ENCODE peak calls at places on chromosomes 1 and 21, in five cellular contexts. R is stomach, U is GM12878, C is SK-N-SH, D is tibial nerve. Y is an unnamed sample.

GRCh38 chr21:33308586-33309490 is 15.9 kb upstream of the IFNAR1 start:
- DNase-seq in U (peak; percentile 98), C (peak; percentile 47), R (no peak), D (no peak), Y (no peak)

GRCh38 chr1:204782118-204782700 is 88.5 kb upstream of the NFASC start:
- DNase-seq in R (no peak), D (no peak), U (no peak), C (no peak), Y (no peak)

GRCh38 chr1:26404641-26405040 is 6.0 kb upstream of the LIN28A start:
- DNase-seq in R (no peak), C (no peak), D (no peak), U (no peak), Y (no peak)

GRCh38 chr1:93710499-93710898 is 28.9 kb upstream of the BCAR3 start:
- DNase-seq in R (no peak), C (no peak), U (no peak), D (no peak), Y (no peak)

GRCh38 chr1:189682591-189682990 is 795.1 kb downstream of the BRINP3 start:
- DNase-seq in D (no peak), U (no peak), R (no peak), C (peak; percentile 14), Y (no peak)

GRCh38 chr1:231806623-231807470 is 180.3 kb downstream of the DISC1 start:
- DNase-seq in U (no peak), R (peak; percentile 33), D (no peak), C (peak; percentile 58), Y (peak; percentile 62)

GRCh38 chr1:87942165-87942564 is 613.5 kb downstream of the LMO4 start:
- DNase-seq in U (no peak), D (no peak), R (no peak), C (no peak), Y (no peak)

GRCh38 chr1:44296794-44297193 is 58.3 kb downstream of the ERI3 start:
- DNase-seq in C (no peak), D (no peak), U (no peak), R (no peak), Y (no peak)

GRCh38 chr1:150144606-150145005 is 5.1 kb upstream of the PLEKHO1 start:
- DNase-seq in U (no peak), R (no peak), C (no peak), D (no peak), Y (no peak)

GRCh38 chr1:15660151-15660550 is 24.0 kb upstream of the PLEKHM2 start:
- DNase-seq in C (no peak), D (no peak), R (no peak), U (no peak), Y (no peak)
- H3K36me3 ChIP-seq in C (peaks cover 60% of the 10 kb centered on the region), D (peaks cover 74% of the 10 kb centered on the region), R (peaks cover 17% of the 10 kb centered on the region), U (peaks cover 32% of the 10 kb centered on the region), Y (peaks cover 28% of the 10 kb centered on the region)

GRCh38 chr1:171739646-171740045 is 2.2 kb downstream of the VAMP4 start:
- DNase-seq in D (no peak), R (no peak), U (no peak), C (no peak), Y (no peak)
- H3K4me3 ChIP-seq in D (no peak overlapping the region), R (no peak overlapping the region), U (no peak overlapping the region), C (no peak overlapping the region), Y (no peak overlapping the region)

GRCh38 chr1:23776198-23776597 is 2.0 kb upstream of the PITHD1 start:
- DNase-seq in U (no peak), D (no peak), R (no peak), C (no peak), Y (no peak)

GRCh38 chr1:23779826-23780371 is 1.7 kb downstream of the PITHD1 start:
- DNase-seq in D (no peak), R (no peak), U (no peak), C (no peak), Y (no peak)

GRCh38 chr1:23772854-23773242 is 5.4 kb upstream of the PITHD1 start:
- DNase-seq in R (no peak), U (no peak), C (no peak), D (no peak), Y (no peak)

GRCh38 chr1:23774174-23774880 is 3.9 kb upstream of the PITHD1 start:
- DNase-seq in C (no peak), D (no peak), U (no peak), R (no peak), Y (peak; percentile 34)

DNA sequence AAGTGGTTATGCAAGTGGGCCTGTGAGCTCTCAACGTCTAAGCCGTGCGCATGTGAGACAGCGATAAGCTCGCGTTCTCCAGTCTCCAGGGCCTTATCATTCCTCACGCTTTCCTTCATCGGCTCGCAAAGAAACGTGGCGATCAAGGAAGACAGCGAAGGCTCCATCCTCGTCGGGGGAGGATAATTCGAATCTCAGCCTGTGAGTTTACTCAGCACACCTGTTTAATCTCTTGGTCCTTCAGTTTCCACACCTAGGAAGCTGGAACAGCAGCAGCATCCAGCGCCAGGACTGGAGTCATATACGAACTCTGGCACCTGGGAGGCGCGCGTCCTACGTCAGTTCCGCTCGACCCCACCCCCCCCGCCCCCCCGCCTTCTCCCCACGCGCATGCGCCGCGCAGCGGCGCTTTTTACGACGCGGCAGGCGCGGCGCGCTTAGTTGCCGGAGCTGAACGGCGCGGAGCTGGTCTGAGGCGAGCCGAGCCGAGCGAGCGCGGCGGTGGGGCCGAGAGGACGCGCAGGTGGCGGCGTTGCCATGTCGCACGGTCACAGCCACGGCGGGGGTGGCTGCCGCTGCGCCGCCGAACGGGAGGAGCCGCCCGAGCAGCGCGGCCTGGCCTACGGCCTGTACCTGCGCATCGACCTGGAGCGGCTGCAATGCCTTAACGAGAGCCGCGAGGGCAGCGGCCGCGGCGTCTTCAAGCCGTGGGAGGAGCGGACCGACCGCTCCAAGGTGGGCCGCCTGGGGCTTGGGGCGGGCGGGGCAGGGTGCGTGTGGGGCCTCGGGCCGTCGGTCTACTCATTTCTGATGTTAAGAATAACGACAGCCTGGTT is at the start of gene PITHD1:
- DNase-seq in R (peak; percentile 89), U (peak; percentile 45), D (peak; percentile 59), C (peak; percentile 97), Y (peak; percentile 82)
- TF ChIP-seq EP300 in R (peak; percentile 17), U (no peak), D (no peak), C (no peak), Y (no peak)

DNA sequence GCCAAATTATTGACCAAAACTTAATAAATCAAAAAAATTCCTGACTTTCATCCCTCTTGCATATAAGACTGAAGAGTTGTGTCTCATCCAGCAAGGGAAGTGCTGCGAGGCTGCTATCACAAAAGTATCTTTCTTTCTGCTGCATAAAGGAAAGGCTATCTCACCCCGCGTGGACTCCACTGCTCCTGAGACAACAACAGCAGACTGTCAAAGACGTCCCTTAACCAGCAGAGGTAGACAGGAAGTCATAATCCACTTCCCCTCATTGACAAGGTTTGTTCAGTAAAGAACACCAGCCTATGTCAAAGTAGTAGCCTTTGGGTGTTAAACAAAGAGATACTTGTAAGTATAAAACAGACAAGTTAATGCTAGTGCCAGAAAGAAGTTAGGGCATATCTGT is 29.4 kb downstream of the VPS26C start:
- DNase-seq in U (no peak), R (no peak), C (no peak), D (no peak), Y (no peak)
- H3K36me3 ChIP-seq in U (peaks cover 14% of the 10 kb centered on the region), R (peaks cover 15% of the 10 kb centered on the region), C (peaks cover 61% of the 10 kb centered on the region), D (peaks cover 67% of the 10 kb centered on the region), Y (peaks cover 49% of the 10 kb centered on the region)

GRCh38 chr1:178126790-178127189 is 32.9 kb downstream of the RASAL2 start:
- DNase-seq in U (no peak), R (no peak), C (no peak), D (no peak), Y (no peak)
- H3K4me3 ChIP-seq in U (no peak overlapping the region), R (no peak overlapping the region), C (no peak overlapping the region), D (no peak overlapping the region), Y (no peak overlapping the region)

GRCh38 chr21:42499430-42500106 is 3.5 kb upstream of the RSPH1 start:
- DNase-seq in C (no peak), D (no peak), R (no peak), U (no peak), Y (no peak)
- TF ChIP-seq EP300 in C (no peak), D (no peak), R (no peak), U (no peak), Y (no peak)

GRCh38 chr1:100075773-100076172 is 57.0 kb downstream of the SASS6 start:
- DNase-seq in C (no peak), D (no peak), R (no peak), U (peak; percentile 84), Y (no peak)
- H3K36me3 ChIP-seq in C (peaks cover 65% of the 10 kb centered on the region), D (peaks cover 63% of the 10 kb centered on the region), R (peaks cover 3% of the 10 kb centered on the region), U (peaks cover 40% of the 10 kb centered on the region), Y (peaks cover 81% of the 10 kb centered on the region)

GRCh38 chr1:226671268-226671667 is 67.8 kb downstream of the ITPKB start:
- DNase-seq in D (no peak), R (no peak), U (no peak), C (no peak), Y (no peak)
- H3K4me3 ChIP-seq in D (no peak overlapping the region), R (no peak overlapping the region), U (no peak overlapping the region), C (no peak overlapping the region), Y (no peak overlapping the region)

Y was measured in upper lobe of left lung.